ENCODE peak calls at places on chromosome 17, in four cellular contexts. A, W, D and C are unnamed samples.

GRCh38 chr17:39763046-39763800 is 25.5 kb downstream of the GRB7 start:
- DNase-seq in A (no peak), W (no peak), D (no peak), C (no peak)

GRCh38 chr17:81710514-81711308 is 1.4 kb upstream of the SLC25A10 start:
- DNase-seq in A (no peak), W (no peak), D (no peak), C (peak; percentile 65)

GRCh38 chr17:19940722-19941464 is 36.7 kb downstream of the AKAP10 start:
- DNase-seq in A (no peak), W (no peak), D (no peak), C (no peak)

GRCh38 chr17:18033442-18034099 is 5.4 kb downstream of the ATPAF2 start:
- DNase-seq in A (peak; percentile 75), W (no peak), D (peak; percentile 63), C (no peak)

GRCh38 chr17:81641825-81642489 is 5.0 kb downstream of the TSPAN10 start:
- DNase-seq in A (no peak), W (no peak), D (peak; percentile 29), C (no peak)

GRCh38 chr17:37826497-37827115 is 81.7 kb upstream of the HNF1B start:
- DNase-seq in A (no peak), W (peak; percentile 19), D (no peak), C (no peak)

GRCh38 chr17:76659928-76660614 is 16.5 kb upstream of the ST6GALNAC1 start:
- DNase-seq in A (no peak), W (no peak), D (no peak), C (no peak)

GRCh38 chr17:82670661-82671060 is 22.4 kb upstream of the WDR45B start:
- DNase-seq in A (no peak), W (no peak), D (no peak), C (no peak)

GRCh38 chr17:34413443-34414076 is 50.5 kb upstream of the CCL1 start:
- DNase-seq in A (no peak), W (no peak), D (no peak), C (no peak)

GRCh38 chr17:41802961-41803682 is 8.6 kb downstream of the P3H4 start:
- DNase-seq in A (no peak), W (no peak), D (no peak), C (no peak)

GRCh38 chr17:39538875-39539274 is 68.8 kb downstream of the NEUROD2 start:
- DNase-seq in A (no peak), W (no peak), D (no peak), C (no peak)

GRCh38 chr17:5257124-5257523 is 22.5 kb upstream of the SCIMP start:
- DNase-seq in A (no peak), W (no peak), D (no peak), C (no peak)

GRCh38 chr17:40555296-40556190 is 9.7 kb downstream of the CCR7 start:
- DNase-seq in A (no peak), W (no peak), D (no peak), C (peak; percentile 30)

GRCh38 chr17:5561736-5562135 is 22.6 kb downstream of the NLRP1 start:
- DNase-seq in A (no peak), W (no peak), D (no peak), C (no peak)

GRCh38 chr17:81002409-81003361 is 11.0 kb downstream of the CHMP6 start:
- DNase-seq in A (no peak), W (peak; percentile 83), D (no peak), C (no peak)

GRCh38 chr17:50148226-50149098 is 2.0 kb downstream of the PPP1R9B start:
- DNase-seq in A (no peak), W (no peak), D (no peak), C (peak; percentile 87)

GRCh38 chr17:20206068-20206467 is 196.9 kb downstream of the SPECC1 start:
- DNase-seq in A (no peak), W (no peak), D (no peak), C (no peak)

GRCh38 chr17:1110844-1111598 is 68.8 kb downstream of the ABR start:
- DNase-seq in A (peak; percentile 93), W (peak; percentile 84), D (peak; percentile 38), C (no peak)

GRCh38 chr17:38442548-38442947 is 14.3 kb downstream of the ARHGAP23 start:
- DNase-seq in A (no peak), W (no peak), D (no peak), C (no peak)

GRCh38 chr17:75059369-75060345 is 12.6 kb downstream of the KCTD2 start:
- DNase-seq in A (no peak), W (no peak), D (peak; percentile 54), C (no peak)

GRCh38 chr17:37737971-37738370 is 6.9 kb downstream of the HNF1B start:
- DNase-seq in A (no peak), W (no peak), D (no peak), C (no peak)

GRCh38 chr17:15651001-15651582 is 31.6 kb upstream of the FBXW10B start:
- DNase-seq in A (no peak), W (peak; percentile 26), D (no peak), C (no peak)

GRCh38 chr17:57553991-57554825 is 190.9 kb downstream of the CCDC182 start:
- DNase-seq in A (no peak), W (peak; percentile 48), D (no peak), C (no peak)

GRCh38 chr17:79951361-79952264 is 84.1 kb downstream of the TBC1D16 start:
- DNase-seq in A (no peak), W (peak; percentile 53), D (peak; percentile 61), C (peak; percentile 14)

GRCh38 chr17:10103712-10104111 is 94.7 kb downstream of the GAS7 start:
- DNase-seq in A (no peak), W (no peak), D (no peak), C (no peak)

GRCh38 chr17:56902350-56902749 is 11.5 kb downstream of the TRIM25 start:
- DNase-seq in A (peak; percentile 69), W (no peak), D (no peak), C (no peak)

GRCh38 chr17:81608082-81608481 is 28.8 kb downstream of the NPLOC4 start:
- DNase-seq in A (no peak), W (no peak), D (no peak), C (no peak)

GRCh38 chr17:38980455-38981217 is 13.4 kb upstream of the FBXO47 start:
- DNase-seq in A (no peak), W (no peak), D (no peak), C (no peak)

GRCh38 chr17:80703109-80703508 is 158.5 kb downstream of the RPTOR start:
- DNase-seq in A (no peak), W (no peak), D (no peak), C (no peak)

GRCh38 chr17:74922694-74923537 is at the start of gene USH1G:
- DNase-seq in A (no peak), W (no peak), D (no peak), C (no peak)

GRCh38 chr17:69357701-69358100 is 30.8 kb upstream of the ABCA5 start:
- DNase-seq in A (no peak), W (no peak), D (no peak), C (no peak)

GRCh38 chr17:75344664-75345063 is 55.4 kb upstream of the SLC25A19 start:
- DNase-seq in A (no peak), W (no peak), D (no peak), C (no peak)

GRCh38 chr17:58327363-58328194 is 1.0 kb downstream of the TSPOAP1 start:
- DNase-seq in A (no peak), W (no peak), D (no peak), C (no peak)

GRCh38 chr17:79282294-79282693 is 207.7 kb downstream of the ENGASE start:
- DNase-seq in A (no peak), W (no peak), D (no peak), C (no peak)

GRCh38 chr17:82962163-82962720 is 117.2 kb upstream of the METRNL start:
- DNase-seq in A (no peak), W (no peak), D (no peak), C (peak; percentile 23)